ENCODE peak calls at places on chromosomes 5 and 9, in four cellular contexts. A, J, S and H are unnamed samples.

GRCh38 chr9:123727332-123727731 is 202.6 kb downstream of the DENND1A start:
- DNase-seq in A (peak), J (no peak), S (no peak), H (no peak)

GRCh38 chr5:6837519-6838110 is 124.4 kb downstream of the TENT4A start:
- DNase-seq in A (no peak), J (peak), S (peak), H (no peak)

GRCh38 chr5:143976055-143976454 is 164.1 kb downstream of the HMHB1 start:
- DNase-seq in A (no peak), J (no peak), S (no peak), H (no peak)

GRCh38 chr5:39158127-39158593 is 61.2 kb downstream of the FYB1 start:
- DNase-seq in A (no peak), J (no peak), S (peak), H (no peak)

GRCh38 chr5:150428978-150429377 is 16.3 kb upstream of the CD74 start:
- DNase-seq in A (no peak), J (no peak), S (no peak), H (no peak)

GRCh38 chr9:128823362-128823902 is 5.1 kb downstream of the ENDOG start:
- DNase-seq in A (no peak), J (no peak), S (no peak), H (no peak)

GRCh38 chr5:10858307-10858706 is 97.3 kb upstream of the DAP start:
- DNase-seq in A (no peak), J (no peak), S (no peak), H (no peak)

GRCh38 chr9:133518193-133518592 is 6.6 kb downstream of the MYMK start:
- DNase-seq in A (no peak), J (no peak), S (no peak), H (no peak)

GRCh38 chr9:77218612-77219011 is 41.3 kb downstream of the VPS13A start:
- DNase-seq in A (no peak), J (no peak), S (no peak), H (no peak)

GRCh38 chr5:106637275-106637674 is 1033.5 kb downstream of the EFNA5 start:
- DNase-seq in A (no peak), J (no peak), S (no peak), H (no peak)

GRCh38 chr5:39376293-39376714 is 12.0 kb upstream of the C9 start:
- DNase-seq in A (peak), J (peak), S (peak), H (peak)

GRCh38 chr9:136603216-136603615 is 57.4 kb upstream of the NOTCH1 start:
- DNase-seq in A (no peak), J (no peak), S (no peak), H (no peak)

GRCh38 chr9:128115187-128116103 is 12.1 kb downstream of the PTGES2 start:
- DNase-seq in A (no peak), J (no peak), S (peak), H (no peak)

GRCh38 chr5:95591490-95591901 is 28.4 kb upstream of the GPR150 start:
- DNase-seq in A (peak), J (no peak), S (no peak), H (no peak)

GRCh38 chr9:86176468-86176867 is 77.1 kb upstream of the GOLM1 start:
- DNase-seq in A (no peak), J (peak), S (no peak), H (no peak)

GRCh38 chr5:133741396-133741795 is 129.1 kb upstream of the FSTL4 start:
- DNase-seq in A (no peak), J (no peak), S (no peak), H (no peak)

GRCh38 chr5:141941307-141941706 is 16.7 kb downstream of the PCDH12 start:
- DNase-seq in A (no peak), J (no peak), S (no peak), H (no peak)

GRCh38 chr5:10760033-10760975 is 730 bp downstream of the DAP start:
- DNase-seq in A (peak), J (peak), S (peak), H (peak)

GRCh38 chr9:34505370-34506120 is 17.2 kb downstream of the ENHO start:
- DNase-seq in A (no peak), J (no peak), S (no peak), H (no peak)

GRCh38 chr9:132411091-132411508 is 1.1 kb downstream of the CFAP77 start:
- DNase-seq in A (peak), J (peak), S (peak), H (peak)

GRCh38 chr5:138668451-138668850 is 84.8 kb upstream of the CTNNA1 start:
- DNase-seq in A (no peak), J (no peak), S (no peak), H (no peak)

GRCh38 chr9:36169708-36170107 is 520 bp downstream of the CCIN start:
- DNase-seq in A (no peak), J (no peak), S (no peak), H (no peak)

GRCh38 chr5:35393901-35394300 is 163.6 kb upstream of the PRLR start:
- DNase-seq in A (no peak), J (no peak), S (no peak), H (no peak)

GRCh38 chr5:43730832-43731342 is 127.9 kb downstream of the NNT start:
- DNase-seq in A (no peak), J (no peak), S (no peak), H (no peak)

GRCh38 chr9:129570450-129571297 is 50.2 kb downstream of the C9orf50 start:
- DNase-seq in A (peak), J (no peak), S (peak), H (peak)

GRCh38 chr9:128614728-128615127 is 41.9 kb downstream of the DYNC2I2 start:
- DNase-seq in A (no peak), J (no peak), S (no peak), H (no peak)

GRCh38 chr5:67319935-67320725 is 123.5 kb upstream of the CD180 start:
- DNase-seq in A (no peak), J (no peak), S (no peak), H (no peak)

GRCh38 chr9:89346703-89347102 is 28.4 kb downstream of the SECISBP2 start:
- DNase-seq in A (no peak), J (no peak), S (no peak), H (no peak)

GRCh38 chr5:142618125-142618524 is 67.8 kb downstream of the FGF1 start:
- DNase-seq in A (no peak), J (no peak), S (no peak), H (no peak)

GRCh38 chr5:151470440-151470839 is 23.0 kb downstream of the SLC36A1 start:
- DNase-seq in A (no peak), J (no peak), S (no peak), H (no peak)

GRCh38 chr5:131355972-131356528 is 92.2 kb downstream of the CDC42SE2 start:
- DNase-seq in A (no peak), J (no peak), S (no peak), H (no peak)

GRCh38 chr5:133353741-133354140 is 258.6 kb downstream of the FSTL4 start:
- DNase-seq in A (no peak), J (no peak), S (no peak), H (no peak)

GRCh38 chr5:180673371-180674252 is 24.2 kb upstream of the FLT4 start:
- DNase-seq in A (no peak), J (peak), S (peak), H (no peak)

GRCh38 chr5:177306674-177307543 is 3.3 kb downstream of the PRELID1 start:
- DNase-seq in A (no peak), J (no peak), S (peak), H (no peak)

GRCh38 chr5:146622391-146622790 is 106.4 kb upstream of the GPR151 start:
- DNase-seq in A (no peak), J (no peak), S (no peak), H (no peak)
- TF ChIP-seq JUND in A (no peak), J (no peak), S (no peak), H (no peak)

DNA sequence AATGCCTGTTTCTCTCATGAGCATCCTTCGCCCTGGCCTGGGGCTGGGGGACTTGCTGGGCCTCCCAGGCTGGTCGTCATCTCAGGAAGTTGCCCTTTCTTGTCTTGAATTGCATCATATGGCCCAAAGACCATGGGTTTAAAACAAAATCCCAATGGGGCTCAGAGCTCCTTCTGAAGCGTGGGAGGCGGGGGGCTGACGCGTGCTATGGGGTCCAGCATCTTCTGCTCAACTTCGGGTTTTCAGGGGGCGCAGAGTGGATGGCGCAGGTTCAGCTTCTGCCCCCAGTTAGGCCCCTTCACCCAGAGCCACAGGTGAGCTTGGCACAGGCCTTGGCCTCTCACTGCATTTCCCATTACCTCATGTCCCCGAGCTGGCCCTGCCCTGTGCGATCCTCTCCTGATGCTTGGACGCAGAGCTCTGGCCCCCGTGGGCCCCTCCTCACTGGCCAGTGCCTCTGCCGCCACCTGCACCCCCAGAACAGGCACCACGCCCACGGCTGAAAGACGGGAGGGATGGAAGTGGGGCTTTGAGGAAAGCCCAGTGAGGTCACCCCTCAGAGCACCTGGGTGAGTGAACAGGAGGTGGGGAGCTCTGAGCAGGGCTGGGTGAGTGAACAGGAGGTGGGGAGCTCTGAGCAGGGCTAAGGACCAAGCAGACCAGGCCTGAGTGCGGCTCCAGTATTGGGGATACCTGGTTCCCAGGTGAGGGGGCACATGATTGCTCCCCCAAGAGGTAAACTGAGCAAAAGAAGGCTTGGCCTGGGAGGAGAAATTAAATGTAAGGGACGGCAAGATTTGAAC is 56.0 kb downstream of the TRIP13 start:
- DNase-seq in A (no peak), J (no peak), S (no peak), H (no peak)
- TF ChIP-seq JUND in A (no peak), J (no peak), S (no peak), H (no peak)

DNA sequence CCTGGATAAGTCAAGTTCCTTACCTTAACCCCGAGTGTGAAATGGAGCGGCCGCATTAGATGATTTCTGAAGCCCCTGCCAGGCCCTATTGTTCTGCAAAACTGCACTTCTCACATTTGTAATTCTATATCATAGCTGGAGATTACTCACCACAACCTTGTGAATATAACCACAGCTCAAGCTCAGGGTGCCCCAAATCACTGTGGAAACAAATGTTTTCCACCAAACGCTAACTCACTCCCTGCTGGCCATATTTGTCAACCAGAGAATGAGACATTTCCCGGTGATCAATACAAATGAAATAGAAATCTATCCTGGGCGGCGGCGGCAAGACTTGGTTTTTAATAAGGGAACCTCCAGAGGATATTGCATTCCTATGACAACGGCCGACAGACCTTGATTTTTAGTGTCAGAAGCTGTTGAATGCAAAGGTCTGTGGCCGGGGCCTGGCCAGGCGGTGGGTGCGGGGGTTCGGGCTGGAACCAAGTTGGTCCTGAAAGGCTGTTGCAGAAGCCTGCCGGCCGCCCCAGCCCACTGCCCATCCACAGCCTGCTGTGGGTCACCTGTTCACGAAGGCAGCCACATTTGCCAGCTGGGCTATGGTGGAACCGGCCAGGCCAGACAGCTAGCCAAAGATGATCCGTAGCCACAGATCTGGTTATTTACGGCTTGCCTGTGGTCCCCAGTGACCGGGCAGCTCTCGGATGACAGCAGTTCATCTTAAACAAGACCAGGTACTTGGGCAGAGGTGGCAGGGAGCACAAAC is 93.9 kb upstream of the LMX1B start:
- DNase-seq in A (no peak), J (no peak), S (no peak), H (no peak)
- TF ChIP-seq JUND in A (no peak), J (no peak), S (no peak), H (no peak)

DNA sequence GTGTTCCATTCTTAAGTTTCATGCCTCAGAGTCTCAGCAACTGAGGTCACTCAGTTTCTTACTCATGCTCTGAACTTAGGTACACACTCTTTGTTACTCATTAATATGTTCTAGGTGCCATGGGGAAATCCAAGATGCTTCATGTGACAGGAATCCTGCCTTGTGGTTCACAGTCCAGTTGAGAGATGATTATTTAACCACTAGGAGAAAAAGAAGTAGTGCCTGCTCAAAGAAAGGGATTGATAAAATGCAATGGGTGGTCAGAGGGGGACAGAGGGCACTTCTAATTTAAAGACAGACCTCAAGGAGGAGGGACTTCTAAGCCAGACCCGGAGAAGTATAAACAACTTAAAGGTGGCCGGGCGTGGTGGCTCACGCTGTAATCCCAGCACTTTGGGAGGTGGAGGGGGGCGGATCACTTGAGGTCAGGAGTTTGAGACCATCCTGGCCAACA is 69.0 kb downstream of the UGCG start:
- DNase-seq in A (peak), J (no peak), S (no peak), H (no peak)
- TF ChIP-seq JUND in A (peak), J (peak), S (no peak), H (no peak)

GRCh38 chr5:173187054-173187743 is 42.9 kb downstream of the BNIP1 start:
- DNase-seq in A (peak), J (no peak), S (peak), H (no peak)
- TF ChIP-seq JUND in A (no peak), J (no peak), S (no peak), H (no peak)